ENCODE peak calls at places on chromosomes 12 and 14, in six cellular contexts. A is cardiac fibroblast, L is pancreas, D is WERI-Rb-1, N is heart right ventricle, C is fibroblast of lung. U is an unnamed sample.

GRCh38 chr12:17918013-17918412 is 172.0 kb downstream of the RERGL start:
- DNase-seq in D (no peak), L (no peak), N (no peak), C (no peak), A (no peak), U (no peak)

GRCh38 chr12:123388218-123388947 is 4.5 kb downstream of the KMT5A start:
- DNase-seq in N (peak), L (peak), A (peak), C (peak), D (peak), U (peak)

GRCh38 chr12:25759752-25760151 is 198.7 kb upstream of the RASSF8 start:
- DNase-seq in N (no peak), D (no peak), C (peak), A (no peak), L (no peak), U (no peak)

GRCh38 chr12:49503674-49504180 is 35.1 kb upstream of the KCNH3 start:
- DNase-seq in A (peak), N (no peak), L (peak), C (peak), D (no peak), U (no peak)

GRCh38 chr12:130198026-130198662 is 35.9 kb downstream of the FZD10 start:
- DNase-seq in C (no peak), N (no peak), L (no peak), A (no peak), D (no peak), U (no peak)

GRCh38 chr12:82176761-82177490 is 181.3 kb downstream of the CCDC59 start:
- DNase-seq in L (no peak), D (no peak), A (no peak), C (peak), N (no peak), U (no peak)

GRCh38 chr14:44149597-44149996 is 357.5 kb downstream of the FSCB start:
- DNase-seq in C (no peak), D (peak), N (no peak), A (peak), L (peak), U (no peak)

GRCh38 chr14:92938235-92938875 is 15.4 kb downstream of the CHGA start:
- DNase-seq in D (peak), A (no peak), L (no peak), C (no peak), N (no peak), U (no peak)

GRCh38 chr14:78450945-78451344 is 280.8 kb downstream of the NRXN3 start:
- DNase-seq in A (no peak), D (no peak), N (no peak), C (no peak), L (no peak), U (no peak)

GRCh38 chr12:107818984-107819383 is 44.5 kb downstream of the ASCL4 start:
- DNase-seq in L (no peak), D (no peak), C (peak), A (no peak), N (no peak), U (no peak)

GRCh38 chr12:47811581-47812484 is 7.9 kb downstream of the HDAC7 start:
- DNase-seq in A (peak), C (peak), D (no peak), N (peak), L (no peak), U (no peak)

GRCh38 chr14:63147018-63147417 is 57.2 kb upstream of the RHOJ start:
- DNase-seq in C (no peak), D (no peak), A (peak), L (no peak), N (no peak), U (no peak)

GRCh38 chr14:33839193-33840076 is 111.4 kb downstream of the EGLN3 start:
- DNase-seq in C (peak), D (peak), A (peak), L (peak), N (peak), U (peak)

GRCh38 chr12:47080725-47081502 is 1.2 kb upstream of the AMIGO2 start:
- DNase-seq in D (no peak), N (peak), C (peak), L (no peak), A (peak), U (peak)

GRCh38 chr12:118290130-118290529 is 82.6 kb downstream of the TAOK3 start:
- DNase-seq in N (no peak), C (peak), A (peak), D (peak), L (no peak), U (no peak)

GRCh38 chr12:56763753-56764657 is 881 bp downstream of the HSD17B6 start:
- DNase-seq in L (no peak), N (no peak), D (no peak), C (peak), A (peak), U (no peak)

GRCh38 chr14:25009891-25010290 is 40.1 kb downstream of the STXBP6 start:
- DNase-seq in D (no peak), A (peak), N (no peak), L (no peak), C (peak), U (no peak)

GRCh38 chr14:91911474-91912032 is 35.9 kb downstream of the FBLN5 start:
- DNase-seq in D (peak), A (peak), C (peak), L (peak), N (no peak), U (peak)

GRCh38 chr12:89949457-89950195 is 241.0 kb upstream of the ATP2B1 start:
- DNase-seq in N (no peak), A (peak), D (no peak), L (no peak), C (peak), U (peak)

GRCh38 chr14:98297567-98297966 is 974.4 kb downstream of the BCL11B start:
- DNase-seq in N (no peak), L (no peak), C (no peak), A (no peak), D (no peak), U (no peak)

GRCh38 chr12:123115409-123116111 is 35.3 kb downstream of the PITPNM2 start:
- DNase-seq in L (peak), C (peak), A (peak), D (no peak), N (no peak), U (peak)

GRCh38 chr14:35333797-35334743 is 41.9 kb downstream of the PSMA6 start:
- DNase-seq in C (no peak), L (no peak), N (no peak), D (no peak), A (peak), U (no peak)

GRCh38 chr12:124588689-124589318 is 21.4 kb upstream of the NCOR2 start:
- DNase-seq in N (no peak), D (no peak), A (peak), C (peak), L (no peak), U (no peak)

GRCh38 chr14:102097441-102098135 is 10.7 kb upstream of the HSP90AA1 start:
- DNase-seq in L (no peak), N (no peak), A (no peak), D (no peak), C (no peak), U (no peak)

GRCh38 chr14:105711058-105711620 is 184.8 kb downstream of the TMEM121 start:
- DNase-seq in D (no peak), L (no peak), C (no peak), N (no peak), A (no peak), U (no peak)

GRCh38 chr14:99881011-99881410 is 87.8 kb downstream of the EML1 start:
- DNase-seq in L (no peak), N (no peak), A (no peak), C (peak), D (peak), U (no peak)

GRCh38 chr12:104498211-104498801 is 41.6 kb downstream of the CHST11 start:
- DNase-seq in D (no peak), N (no peak), C (peak), L (no peak), A (no peak), U (no peak)

GRCh38 chr14:104770851-104771272 is 17.9 kb downstream of the SIVA1 start:
- DNase-seq in L (no peak), D (peak), N (peak), C (no peak), A (no peak), U (peak)

GRCh38 chr14:24631749-24632335 is 2.1 kb downstream of the GZMB start:
- DNase-seq in A (no peak), N (no peak), L (no peak), C (no peak), D (no peak), U (no peak)

GRCh38 chr14:28813810-28814209 is 47.2 kb downstream of the FOXG1 start:
- DNase-seq in N (no peak), A (no peak), C (peak), D (no peak), L (no peak), U (no peak)

DNA sequence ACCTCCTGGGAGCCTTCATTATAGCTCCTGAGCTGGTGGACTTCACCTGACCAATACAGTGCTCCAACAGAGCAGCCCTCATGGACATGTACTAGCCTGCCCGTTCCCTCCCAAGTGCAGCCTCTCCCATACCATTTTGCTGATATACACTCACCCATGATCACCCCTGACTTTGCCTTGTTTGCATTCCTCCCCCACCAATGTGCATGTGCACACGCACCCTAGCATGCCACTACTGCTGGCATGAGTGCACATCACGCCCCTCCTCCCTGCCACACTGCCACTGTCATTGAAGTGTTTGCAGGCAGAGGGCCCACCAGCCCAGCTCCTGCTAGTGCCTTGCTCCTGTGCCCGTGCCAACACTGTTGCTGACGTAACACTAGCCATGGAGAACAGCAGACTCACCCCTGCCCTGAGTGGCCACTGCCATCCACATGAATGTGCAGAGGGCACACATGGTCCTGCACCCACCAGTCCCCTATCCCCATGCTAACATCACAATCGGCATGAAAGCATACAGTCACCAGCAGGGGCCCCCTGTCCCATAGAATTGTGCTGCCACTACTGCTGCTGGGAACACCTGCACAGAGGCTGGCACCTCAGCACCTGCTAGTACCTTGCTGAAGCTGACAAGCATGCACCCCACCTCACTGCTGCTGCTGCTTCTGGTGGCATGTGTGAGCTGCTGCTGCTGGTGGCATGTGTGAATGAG is 110.3 kb downstream of the SINHCAF start:
- DNase-seq in A (no peak), C (no peak), D (no peak), N (peak), L (peak), U (no peak)
- TF ChIP-seq CTCF in A (no peak), C (no peak), D (peak), N (peak), L (no peak), U (no peak)

GRCh38 chr14:50343424-50343823 is 31.3 kb downstream of the DMAC2L start:
- DNase-seq in N (no peak), L (no peak), A (no peak), D (no peak), C (peak), U (no peak)

GRCh38 chr14:50340945-50341344 is 28.8 kb downstream of the DMAC2L start:
- DNase-seq in D (peak), N (no peak), C (no peak), L (no peak), A (no peak), U (no peak)

GRCh38 chr14:50340045-50340444 is 27.9 kb downstream of the DMAC2L start:
- DNase-seq in C (no peak), D (no peak), N (no peak), L (no peak), A (no peak), U (no peak)

GRCh38 chr14:50344116-50344775 is 32.1 kb downstream of the DMAC2L start:
- DNase-seq in N (no peak), L (no peak), C (peak), A (no peak), D (no peak), U (peak)

GRCh38 chr14:50342211-50343080 is 30.3 kb downstream of the DMAC2L start:
- DNase-seq in N (peak), C (peak), D (peak), L (peak), A (peak), U (peak)
- TF ChIP-seq CTCF in N (peak), C (peak), D (peak), L (no peak), A (peak), U (peak)

GRCh38 chr12:16100206-16100605 is 177.3 kb downstream of the SLC15A5 start:
- DNase-seq in N (no peak), C (no peak), A (no peak), D (no peak), L (no peak), U (no peak)
- TF ChIP-seq CTCF in N (no peak), C (no peak), A (no peak), D (no peak), L (no peak), U (no peak)

DNA sequence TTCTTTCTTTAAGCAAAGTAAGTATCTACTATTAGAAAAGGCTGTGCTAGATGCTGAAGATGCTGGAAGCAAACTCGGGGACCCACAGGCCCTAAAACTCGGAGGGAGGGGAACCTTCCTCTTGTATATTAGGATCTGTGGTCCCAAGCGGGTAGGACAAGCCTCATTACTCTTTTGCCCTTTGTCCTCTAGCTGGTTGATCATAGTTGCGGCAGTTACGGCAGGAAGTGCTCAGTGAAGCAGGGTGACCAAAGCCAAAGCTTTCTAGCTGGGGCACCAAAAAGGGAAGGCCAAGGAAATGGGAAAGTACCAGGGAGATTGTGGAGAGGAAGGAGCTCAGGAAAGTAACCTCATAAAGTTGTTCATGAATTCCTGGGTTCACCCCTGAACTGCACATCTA is 76.3 kb downstream of the SCFD1 start:
- DNase-seq in N (no peak), C (no peak), D (no peak), L (no peak), A (no peak), U (no peak)
- TF ChIP-seq CTCF in N (no peak), C (no peak), D (no peak), L (no peak), A (no peak), U (no peak)

DNA sequence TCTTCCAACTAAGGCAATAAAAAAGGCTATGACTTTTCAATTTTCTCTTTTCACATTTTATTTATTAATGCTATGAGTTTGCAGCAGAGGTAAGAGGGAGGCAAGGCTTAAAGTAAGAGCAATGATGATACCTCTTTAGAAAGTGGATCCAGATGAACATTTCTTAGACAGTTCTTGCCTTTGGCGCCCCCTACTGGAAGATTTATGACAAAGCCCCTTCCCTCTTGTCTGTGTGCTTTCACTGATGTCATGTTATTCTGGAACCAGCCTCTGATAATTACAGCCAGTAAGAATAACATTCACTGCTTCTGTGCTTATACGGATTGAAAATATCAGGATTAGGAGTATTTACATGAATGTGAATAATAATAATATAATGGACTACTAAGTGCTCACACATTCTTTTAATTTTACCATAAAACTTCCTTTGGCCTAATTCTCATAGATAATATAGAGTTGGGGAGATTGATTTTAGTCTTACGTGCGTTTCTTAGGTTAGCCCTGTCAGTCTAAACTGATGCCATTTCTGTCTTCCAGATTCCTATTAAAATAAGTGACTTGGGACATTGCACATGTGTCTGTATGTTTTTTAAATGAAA is 1929.9 kb upstream of the SEL1L start:
- DNase-seq in D (peak), C (peak), L (peak), A (peak), N (no peak), U (peak)
- TF ChIP-seq CTCF in D (peak), C (peak), L (peak), A (peak), N (peak), U (peak)

DNA sequence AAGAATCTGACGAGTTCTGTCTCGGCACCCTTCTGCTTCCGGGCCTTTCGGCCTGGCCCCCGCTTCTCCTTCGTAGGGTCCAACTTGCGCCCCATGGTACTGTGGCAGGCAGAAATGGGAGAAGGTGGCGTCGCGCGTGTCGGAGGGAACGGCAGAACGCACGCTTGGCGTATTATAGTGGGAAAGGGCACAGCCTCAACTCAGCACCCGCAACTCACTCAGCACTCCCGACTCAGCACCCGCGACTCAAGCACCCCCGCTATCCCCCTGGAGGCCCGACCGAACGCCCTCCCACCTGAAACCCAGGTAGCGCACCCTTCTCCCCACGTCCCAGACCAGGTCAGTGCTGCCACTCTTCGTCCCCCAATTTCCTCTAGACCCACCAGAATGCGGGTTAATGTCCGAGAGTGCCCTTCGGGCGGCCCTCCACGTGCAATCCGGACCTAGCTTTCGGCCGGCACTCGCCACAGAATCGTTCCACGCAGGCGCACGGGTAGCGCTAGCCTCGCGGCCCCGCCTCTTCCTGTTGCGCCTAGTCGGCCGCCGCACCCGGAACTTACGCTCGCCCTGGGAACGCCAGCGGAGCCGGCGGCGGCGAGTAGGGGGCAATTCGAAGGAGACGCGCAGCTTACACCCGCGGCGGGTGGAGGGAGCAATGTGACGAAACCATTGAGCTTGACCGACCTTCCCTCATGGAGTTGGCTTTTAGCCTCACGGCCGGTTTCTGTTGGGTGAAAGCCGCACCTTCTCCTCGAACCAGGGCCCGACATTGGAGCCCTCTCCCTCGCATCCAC is at the start of gene NOP2:
- DNase-seq in N (peak), C (peak), L (peak), A (peak), D (peak), U (peak)
- TF ChIP-seq CTCF in N (peak), C (no peak), L (no peak), A (no peak), D (no peak), U (no peak)

GRCh38 chr12:820336-820735 is 68.0 kb downstream of the WNK1 start:
- DNase-seq in A (no peak), N (no peak), L (no peak), C (no peak), D (no peak), U (no peak)

GRCh38 chr12:817941-818600 is 65.7 kb downstream of the WNK1 start:
- DNase-seq in C (no peak), D (no peak), N (no peak), L (no peak), A (no peak), U (no peak)

GRCh38 chr12:823043-823698 is 70.8 kb downstream of the WNK1 start:
- DNase-seq in D (no peak), N (no peak), A (no peak), C (no peak), L (no peak), U (peak)

GRCh38 chr12:818733-819132 is 66.4 kb downstream of the WNK1 start:
- DNase-seq in A (no peak), N (no peak), C (peak), L (no peak), D (no peak), U (no peak)
- TF ChIP-seq CTCF in A (peak), N (no peak), C (peak), L (no peak), D (no peak), U (no peak)

DNA sequence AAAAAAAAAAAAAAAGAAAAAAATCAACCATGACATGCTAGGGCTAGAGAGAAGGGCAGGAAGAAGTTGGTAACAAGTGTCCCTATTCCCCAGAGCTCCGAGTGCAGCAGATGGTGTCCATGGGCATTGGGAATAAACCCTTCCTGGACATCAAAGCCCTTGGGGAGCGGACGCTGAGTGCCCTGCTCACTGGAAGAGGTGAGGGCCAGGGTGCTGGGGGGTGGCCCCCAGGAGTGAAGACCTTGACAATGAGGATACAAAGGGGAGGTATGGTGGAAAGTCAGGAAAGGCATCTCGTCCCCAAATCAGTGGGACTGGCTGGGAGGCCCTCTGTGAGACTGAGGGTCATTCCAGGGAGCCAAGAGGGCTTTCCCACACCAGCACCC is 11.6 kb downstream of the ZNF219 start:
- DNase-seq in C (no peak), D (no peak), L (no peak), A (no peak), N (no peak), U (no peak)
- TF ChIP-seq CTCF in C (no peak), D (no peak), L (no peak), A (no peak), N (no peak), U (no peak)

U was measured in GM20000.